ENCODE peak calls at places on chromosome 2, in five cellular contexts. H is GM12891, C is HepG2, O is K562, N is H1. D is an unnamed sample.

GRCh38 chr2:120976501-120977307 is 241.0 kb downstream of the GLI2 start:
- DNase-seq in C (no peak), N (no peak), O (no peak), H (no peak), D (no peak)

GRCh38 chr2:60463249-60463648 is 90.2 kb downstream of the BCL11A start:
- DNase-seq in O (no peak), H (no peak), N (no peak), C (no peak), D (no peak)

GRCh38 chr2:9030882-9031645 is 27.6 kb upstream of the MBOAT2 start:
- DNase-seq in O (no peak), H (no peak), C (no peak), N (no peak), D (no peak)

GRCh38 chr2:199186226-199186864 is 271.4 kb downstream of the SATB2 start:
- DNase-seq in H (no peak), O (no peak), C (no peak), N (no peak), D (no peak)

GRCh38 chr2:24809316-24810007 is 16.2 kb downstream of the CENPO start:
- DNase-seq in C (peak), N (peak), O (no peak), H (no peak), D (no peak)

GRCh38 chr2:210475726-210476125 is 833 bp downstream of the LANCL1 start:
- DNase-seq in C (no peak), O (no peak), H (no peak), N (no peak), D (no peak)

GRCh38 chr2:239537633-239538356 is 137.0 kb upstream of the HDAC4 start:
- DNase-seq in O (no peak), N (no peak), H (no peak), C (no peak), D (no peak)

GRCh38 chr2:236830931-236831330 is 254.8 kb upstream of the COPS8 start:
- DNase-seq in O (no peak), N (no peak), C (no peak), H (no peak), D (no peak)

GRCh38 chr2:112644155-112644932 is 1.4 kb upstream of the SLC20A1 start:
- DNase-seq in H (no peak), C (peak), N (no peak), O (no peak), D (no peak)

GRCh38 chr2:112644933-112645395 is 775 bp upstream of the SLC20A1 start:
- DNase-seq in C (no peak), O (no peak), N (no peak), H (no peak), D (no peak)

GRCh38 chr2:112646102-112646719 is 472 bp downstream of the SLC20A1 start:
- DNase-seq in H (peak), N (no peak), O (no peak), C (no peak), D (peak)

GRCh38 chr2:112646791-112647720 is 1.3 kb downstream of the SLC20A1 start:
- DNase-seq in N (no peak), C (no peak), H (no peak), O (no peak), D (no peak)

GRCh38 chr2:112645396-112646101 is at the start of gene SLC20A1:
- DNase-seq in O (peak), C (peak), H (peak), N (peak), D (peak)
- TF ChIP-seq POLR2A in O (peak), C (peak), H (peak), N (peak), D (peak)

GRCh38 chr2:77161009-77161408 is 361.2 kb downstream of the LRRTM4 start:
- DNase-seq in C (peak), N (no peak), H (no peak), O (no peak), D (no peak)
- TF ChIP-seq TAF1 in C (no peak), N (no peak), H (no peak), O (no peak), D (no peak)

GRCh38 chr2:113228991-113229716 is 49.6 kb downstream of the PAX8 start:
- DNase-seq in N (no peak), C (no peak), H (no peak), O (no peak), D (no peak)

GRCh38 chr2:113229795-113230194 is 48.9 kb downstream of the PAX8 start:
- DNase-seq in O (no peak), N (no peak), C (no peak), H (no peak), D (no peak)

GRCh38 chr2:113231064-113231463 is 47.7 kb downstream of the PAX8 start:
- DNase-seq in C (no peak), H (no peak), N (no peak), O (no peak), D (no peak)

GRCh38 chr2:113232123-113232522 is 46.6 kb downstream of the PAX8 start:
- DNase-seq in H (no peak), O (no peak), N (no peak), C (no peak), D (no peak)

DNA sequence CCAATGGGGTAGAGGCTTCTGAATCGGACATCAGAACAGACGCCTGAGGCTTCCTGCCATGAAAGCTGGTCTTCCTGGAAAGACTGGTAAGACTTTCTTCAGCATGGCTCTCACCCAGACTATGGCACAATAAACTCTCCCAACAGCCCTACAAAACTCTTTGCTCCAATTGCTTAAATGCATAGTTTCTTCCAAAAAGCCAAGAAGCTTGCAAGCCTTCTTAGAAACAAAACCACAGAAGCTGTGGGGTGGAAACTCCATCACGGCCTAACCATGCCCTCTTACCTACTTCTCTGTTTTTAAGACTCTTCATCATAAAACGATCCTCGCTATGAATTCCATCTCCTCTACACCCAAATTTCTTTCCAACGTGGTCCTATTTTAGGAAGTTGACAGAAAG is 48.2 kb downstream of the PAX8 start:
- DNase-seq in C (no peak), N (no peak), O (no peak), H (no peak), D (no peak)
- TF ChIP-seq POLR2A in C (no peak), N (no peak), O (no peak), H (no peak), D (no peak)

GRCh38 chr2:149068996-149069888 is 30.7 kb downstream of the LYPD6B start:
- DNase-seq in O (no peak), N (no peak), H (no peak), C (no peak), D (no peak)
- TF ChIP-seq TAF1 in O (no peak), N (no peak), H (no peak), C (no peak), D (no peak)

GRCh38 chr2:164781394-164781793 is 60.2 kb downstream of the COBLL1 start:
- DNase-seq in N (no peak), C (no peak), O (no peak), H (no peak), D (no peak)

GRCh38 chr2:164778723-164779122 is 62.9 kb downstream of the COBLL1 start:
- DNase-seq in N (no peak), H (no peak), C (no peak), O (no peak), D (no peak)

GRCh38 chr2:164780611-164781167 is 60.9 kb downstream of the COBLL1 start:
- DNase-seq in C (no peak), O (no peak), N (no peak), H (no peak), D (no peak)

GRCh38 chr2:164779383-164780057 is 62.1 kb downstream of the COBLL1 start:
- DNase-seq in C (no peak), O (no peak), H (no peak), N (no peak), D (no peak)

DNA sequence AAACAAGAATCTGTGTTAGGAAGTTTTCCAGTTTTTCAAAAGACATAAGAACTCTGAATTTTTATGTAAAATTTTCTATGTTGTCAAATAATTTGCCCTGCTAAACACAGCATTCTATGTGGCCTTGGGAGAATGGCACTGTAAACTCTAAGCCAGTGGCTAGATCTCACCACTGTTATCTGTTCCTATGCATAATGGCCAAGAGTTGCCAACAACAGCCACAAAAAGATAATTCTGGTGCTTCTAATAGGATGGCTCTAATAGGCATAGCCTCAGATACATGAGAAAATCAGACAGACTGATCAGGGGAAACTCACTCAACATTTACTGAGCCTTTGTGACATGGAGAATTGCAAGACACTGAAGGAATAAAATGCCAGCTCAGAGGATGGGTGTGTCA is 63.8 kb downstream of the COBLL1 start:
- DNase-seq in O (no peak), C (no peak), N (no peak), H (no peak), D (no peak)
- TF ChIP-seq POLR2A in O (no peak), C (no peak), N (no peak), H (no peak), D (no peak)

GRCh38 chr2:67038195-67038594 is 358.9 kb upstream of the ETAA1 start:
- DNase-seq in C (no peak), O (no peak), N (no peak), H (no peak), D (no peak)
- TF ChIP-seq TAF1 in C (no peak), O (no peak), N (no peak), H (no peak), D (no peak)

DNA sequence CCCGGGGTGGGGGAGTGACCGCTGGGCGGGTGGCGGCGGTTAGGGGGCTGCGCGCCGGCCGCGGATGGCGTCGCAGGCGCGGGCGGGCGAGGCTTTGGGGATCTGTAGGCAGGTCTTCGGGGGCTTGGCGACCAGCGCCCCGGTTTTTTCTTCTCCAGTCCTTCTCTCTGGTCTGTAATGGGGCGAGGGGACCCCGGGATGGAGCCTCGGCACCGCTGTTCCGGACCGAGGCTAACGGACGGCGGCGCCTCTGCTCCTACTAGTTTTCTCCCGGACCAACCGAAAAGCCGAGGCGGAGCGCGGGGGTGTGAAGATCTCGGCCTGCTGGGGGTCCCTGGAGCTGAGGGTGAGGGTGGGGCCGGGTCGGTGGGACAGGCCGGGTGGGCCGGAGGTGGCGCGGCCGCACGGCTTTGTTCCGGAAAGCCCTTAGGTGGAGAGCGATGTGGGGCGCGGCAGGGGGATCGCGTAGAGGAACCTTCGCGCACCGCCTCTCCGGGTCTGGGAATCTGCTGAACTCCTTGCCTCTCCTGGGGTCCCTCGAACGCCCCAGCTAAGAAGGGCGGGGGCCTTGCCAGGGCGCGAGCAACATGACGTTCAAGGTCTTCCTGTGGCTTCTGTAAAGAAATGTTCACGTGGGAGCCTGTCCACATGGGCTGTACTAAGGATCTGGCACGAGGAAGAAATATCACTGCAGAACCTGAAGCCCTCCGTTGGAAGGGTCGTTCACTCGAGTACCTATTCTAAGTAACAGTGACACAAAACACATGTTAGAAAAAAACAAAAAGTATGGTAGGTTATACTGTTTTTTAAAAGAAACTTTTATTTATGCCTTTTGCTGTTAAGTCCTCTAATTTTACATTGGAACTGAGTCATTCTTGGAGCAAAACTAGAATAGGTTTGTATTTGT is 861 bp downstream of the SLC39A10 start:
- DNase-seq in C (peak), H (peak), O (peak), N (peak), D (peak)
- TF ChIP-seq POLR2A in C (peak), H (no peak), O (peak), N (no peak), D (peak)

GRCh38 chr2:132950986-132951385 is 281.0 kb upstream of the LYPD1 start:
- DNase-seq in C (no peak), N (no peak), O (no peak), H (no peak), D (no peak)
- TF ChIP-seq TAF1 in C (no peak), N (no peak), O (no peak), H (no peak), D (no peak)

GRCh38 chr2:108787209-108787558 is 613 bp downstream of the CCDC138 start:
- DNase-seq in N (no peak), O (no peak), H (no peak), C (no peak), D (no peak)

GRCh38 chr2:108786008-108786353 is 590 bp upstream of the CCDC138 start:
- DNase-seq in O (no peak), N (no peak), H (no peak), C (no peak), D (no peak)

DNA sequence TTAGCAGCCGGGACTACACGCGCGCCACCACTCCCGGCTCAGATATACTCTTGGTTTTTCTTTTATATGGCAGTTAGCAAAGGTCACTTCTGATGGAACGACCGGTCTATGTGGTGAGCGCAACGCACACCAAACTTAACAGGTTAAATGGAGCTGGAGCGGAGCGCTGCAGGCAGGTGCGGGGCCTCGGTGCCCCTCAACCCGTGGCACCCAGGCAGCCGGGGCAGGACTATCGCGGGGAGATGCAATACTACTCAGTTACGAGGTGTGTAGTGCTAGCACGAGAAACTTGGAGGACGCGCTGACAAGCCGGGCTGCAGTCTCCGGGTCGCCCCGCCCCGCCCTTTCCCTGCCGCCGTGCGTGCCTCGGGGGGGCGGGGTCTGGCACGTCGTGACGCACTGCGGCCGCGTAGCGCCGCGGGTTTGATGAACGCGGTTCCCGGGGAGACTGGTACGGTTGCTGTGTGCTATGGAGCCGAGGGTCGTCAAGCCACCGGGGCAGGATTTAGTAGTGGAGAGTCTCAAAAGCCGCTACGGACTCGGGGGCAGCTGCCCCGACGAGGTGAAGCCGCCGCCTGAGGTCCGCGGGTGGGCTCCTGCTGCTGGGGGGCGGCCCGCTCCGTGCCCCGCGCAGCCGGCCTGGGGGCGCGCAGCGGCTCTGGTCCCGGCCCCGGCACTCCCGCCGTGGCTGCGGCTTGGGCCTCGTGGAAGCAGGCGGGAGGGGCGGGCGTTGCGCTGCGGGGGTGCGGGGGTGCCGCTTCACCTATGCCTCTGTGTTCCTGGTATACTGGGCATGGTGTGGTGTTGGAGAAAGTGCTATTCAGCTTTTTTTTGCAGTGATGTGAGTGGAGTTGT is at the start of gene CCDC138:
- DNase-seq in C (peak), N (peak), O (peak), H (peak), D (peak)
- TF ChIP-seq POLR2A in C (peak), N (peak), O (peak), H (peak), D (peak)

GRCh38 chr2:49770919-49771318 is 616.6 kb upstream of the FSHR start:
- DNase-seq in H (no peak), C (peak), N (peak), O (no peak), D (no peak)

DNA sequence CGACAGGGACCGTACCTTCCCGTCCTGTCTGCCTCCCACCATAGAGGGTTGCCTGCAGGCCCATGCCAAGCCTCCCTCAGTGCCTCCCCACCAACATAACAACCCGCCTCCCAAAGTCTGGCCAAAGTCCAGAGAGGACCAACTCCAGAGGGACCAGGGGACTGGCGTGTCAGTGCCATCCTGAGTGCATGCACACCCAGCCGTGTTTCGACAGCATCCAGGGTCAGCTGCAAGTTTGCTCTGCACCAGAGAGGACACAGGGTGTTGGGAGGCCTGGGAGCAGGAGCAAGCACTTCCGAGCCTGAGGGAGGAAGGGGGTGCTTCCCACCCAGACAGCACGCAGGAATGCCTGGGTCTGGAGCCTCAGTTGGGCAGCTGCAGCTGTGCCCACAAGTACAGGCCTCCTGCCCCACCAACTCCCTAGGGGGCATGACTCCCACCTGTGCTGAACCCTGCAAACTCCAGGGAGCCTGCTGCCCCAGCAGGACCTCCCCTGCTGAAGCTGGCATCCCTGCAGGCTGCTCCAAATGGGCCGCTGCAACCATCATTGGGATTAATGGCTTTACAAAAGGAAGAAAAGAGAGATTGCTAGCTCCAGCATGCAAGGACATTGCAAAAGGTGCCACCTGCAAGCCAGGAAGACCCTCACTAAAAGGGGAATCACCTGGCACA is 618.1 kb upstream of the FSHR start:
- DNase-seq in C (no peak), H (no peak), O (no peak), N (no peak), D (no peak)
- TF ChIP-seq TAF1 in C (no peak), H (no peak), O (no peak), N (no peak), D (no peak)

D was measured in GM12892.